ENCODE peak calls at places on chromosome 10, in five cellular contexts. K is Peyer's patch, I is cardiac muscle cell, P is neural progenitor cell, V is PC-9. F is an unnamed sample.

GRCh38 chr10:23368816-23369640 is 24.4 kb upstream of the C10orf67 start:
- DNase-seq in K (no peak), I (no peak), P (no peak), V (no peak), F (peak; percentile 69)

GRCh38 chr10:87541114-87541513 is 36.4 kb downstream of the MINPP1 start:
- DNase-seq in K (no peak), I (no peak), P (no peak), V (no peak), F (no peak)

GRCh38 chr10:13637894-13638293 is 51.1 kb downstream of the PRPF18 start:
- DNase-seq in K (no peak), I (no peak), P (no peak), V (no peak), F (no peak)

GRCh38 chr10:113187066-113187777 is 237.2 kb downstream of the TCF7L2 start:
- DNase-seq in K (no peak), I (peak; percentile 86), P (no peak), V (no peak), F (peak; percentile 12)

GRCh38 chr10:11874568-11875182 is 51.5 kb downstream of the PROSER2 start:
- DNase-seq in K (no peak), I (peak; percentile 92), P (peak; percentile 87), V (peak; percentile 77), F (peak; percentile 88)

GRCh38 chr10:103812004-103812403 is 43.4 kb downstream of the SH3PXD2A start:
- DNase-seq in K (no peak), I (no peak), P (no peak), V (no peak), F (no peak)

GRCh38 chr10:95474228-95475002 is 86.8 kb downstream of the SORBS1 start:
- DNase-seq in K (no peak), I (no peak), P (no peak), V (no peak), F (no peak)

GRCh38 chr10:37549054-37549453 is 308.4 kb downstream of the ZNF248 start:
- DNase-seq in K (no peak), I (no peak), P (no peak), V (no peak), F (no peak)

GRCh38 chr10:103933557-103934121 is 15.7 kb upstream of the STN1 start:
- DNase-seq in K (no peak), I (no peak), P (no peak), V (no peak), F (no peak)

GRCh38 chr10:91271886-91272285 is 51.4 kb downstream of the PCGF5 start:
- DNase-seq in K (no peak), I (no peak), P (no peak), V (no peak), F (no peak)

GRCh38 chr10:29608062-29608461 is 26.7 kb downstream of the SVIL start:
- DNase-seq in K (no peak), I (no peak), P (no peak), V (no peak), F (no peak)

GRCh38 chr10:2861632-2862210 is 205.6 kb upstream of the PFKP start:
- DNase-seq in K (no peak), I (peak; percentile 13), P (no peak), V (no peak), F (peak; percentile 47)

GRCh38 chr10:101056365-101057151 is 5.2 kb upstream of the KAZALD1 start:
- DNase-seq in K (no peak), I (no peak), P (no peak), V (no peak), F (no peak)

GRCh38 chr10:101052285-101052684 is 9.5 kb upstream of the KAZALD1 start:
- DNase-seq in K (no peak), I (no peak), P (no peak), V (peak; percentile 62), F (no peak)

GRCh38 chr10:101054351-101054750 is 7.4 kb upstream of the KAZALD1 start:
- DNase-seq in K (no peak), I (no peak), P (no peak), V (no peak), F (no peak)

GRCh38 chr10:101053516-101053915 is 8.3 kb upstream of the KAZALD1 start:
- DNase-seq in K (no peak), I (no peak), P (no peak), V (no peak), F (no peak)

GRCh38 chr10:101055416-101055815 is 6.4 kb upstream of the KAZALD1 start:
- DNase-seq in K (no peak), I (no peak), P (no peak), V (no peak), F (no peak)
- TF ChIP-seq CTCF in K (no peak), I (peak; percentile 9), P (peak; percentile 30), V (no peak), F (peak; percentile 41)

DNA sequence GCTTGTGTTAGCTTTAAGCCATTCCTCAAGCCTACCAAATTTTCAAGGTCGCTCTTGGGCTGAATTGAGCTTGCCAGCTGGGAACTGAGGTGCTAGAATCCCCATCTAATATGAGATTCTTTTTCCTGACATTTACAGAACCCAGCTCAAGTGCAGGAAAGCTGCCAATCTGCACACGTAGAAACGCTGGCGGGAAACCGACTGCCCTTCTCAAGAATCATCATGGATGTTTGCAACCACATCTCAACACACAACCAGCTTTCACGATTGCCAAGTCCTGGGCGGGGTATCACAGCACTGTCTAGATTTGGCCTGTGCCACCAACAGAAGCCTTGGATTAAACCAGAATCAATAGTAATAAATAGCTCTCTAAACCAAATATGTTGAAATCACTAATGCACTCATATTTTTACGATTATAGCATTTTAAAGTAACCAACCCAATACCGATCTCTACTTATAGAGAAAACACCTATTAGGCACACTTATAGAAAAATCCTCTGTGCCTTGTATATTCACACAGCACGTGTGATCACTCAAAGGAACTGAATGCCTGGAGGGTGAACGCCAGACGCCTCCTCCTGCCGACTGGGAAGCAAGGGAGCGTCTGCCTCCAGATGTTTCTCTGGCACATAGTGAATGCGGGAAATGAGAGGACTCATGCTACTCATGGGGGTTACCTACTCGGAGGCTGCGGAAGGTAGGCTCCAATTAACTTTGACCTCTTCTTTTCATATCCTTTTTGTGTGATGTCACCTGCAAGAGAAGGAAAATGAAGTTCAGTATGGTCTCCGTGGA is 203.5 kb downstream of the DIP2C start:
- DNase-seq in K (no peak), I (no peak), P (no peak), V (no peak), F (no peak)
- H3K4me3 ChIP-seq in K (no peak overlapping the region), I (no peak overlapping the region), P (no peak overlapping the region), V (no peak overlapping the region), F (no peak overlapping the region)

GRCh38 chr10:5607594-5607993 is 58.8 kb downstream of the ASB13 start:
- DNase-seq in K (no peak), I (no peak), P (no peak), V (no peak), F (no peak)
- H3K4me1 ChIP-seq in K (no peaks in the 10 kb centered on the region), I (peaks cover 7% of the 10 kb centered on the region), P (no peaks in the 10 kb centered on the region), V (peaks cover 46% of the 10 kb centered on the region), F (no peaks in the 10 kb centered on the region)

GRCh38 chr10:25683291-25683690 is 250.7 kb upstream of the MYO3A start:
- DNase-seq in K (no peak), I (no peak), P (no peak), V (no peak), F (no peak)

GRCh38 chr10:25678666-25679065 is 255.4 kb upstream of the MYO3A start:
- DNase-seq in K (no peak), I (no peak), P (no peak), V (no peak), F (no peak)

GRCh38 chr10:25678220-25678619 is 255.8 kb upstream of the MYO3A start:
- DNase-seq in K (no peak), I (no peak), P (no peak), V (no peak), F (no peak)

GRCh38 chr10:25682203-25682950 is 251.7 kb upstream of the MYO3A start:
- DNase-seq in K (no peak), I (peak; percentile 66), P (peak; percentile 50), V (no peak), F (peak; percentile 40)
- TF ChIP-seq CTCF in K (no peak), I (peak; percentile 98), P (peak; percentile 38), V (peak; percentile 40), F (peak; percentile 53)

GRCh38 chr10:133274751-133275682 is 1.7 kb downstream of the ADAM8 start:
- DNase-seq in K (peak; percentile 84), I (peak; percentile 44), P (no peak), V (peak; percentile 54), F (no peak)
- H3K4me3 ChIP-seq in K (peak overlapping the region; percentile 61), I (no peak overlapping the region), P (no peak overlapping the region), V (peak overlapping the region; percentile 58), F (no peak overlapping the region)

GRCh38 chr10:21724695-21725371 is 190.8 kb downstream of the MLLT10 start:
- DNase-seq in K (peak; percentile 64), I (peak; percentile 97), P (peak; percentile 60), V (peak; percentile 87), F (peak; percentile 99)

GRCh38 chr10:21726601-21727295 is 192.7 kb downstream of the MLLT10 start:
- DNase-seq in K (no peak), I (no peak), P (peak; percentile 37), V (no peak), F (peak; percentile 78)

GRCh38 chr10:21724020-21724589 is 190.1 kb downstream of the MLLT10 start:
- DNase-seq in K (no peak), I (no peak), P (no peak), V (no peak), F (peak; percentile 59)

GRCh38 chr10:21732067-21732772 is 198.2 kb downstream of the MLLT10 start:
- DNase-seq in K (no peak), I (peak; percentile 91), P (peak; percentile 92), V (no peak), F (peak; percentile 88)

DNA sequence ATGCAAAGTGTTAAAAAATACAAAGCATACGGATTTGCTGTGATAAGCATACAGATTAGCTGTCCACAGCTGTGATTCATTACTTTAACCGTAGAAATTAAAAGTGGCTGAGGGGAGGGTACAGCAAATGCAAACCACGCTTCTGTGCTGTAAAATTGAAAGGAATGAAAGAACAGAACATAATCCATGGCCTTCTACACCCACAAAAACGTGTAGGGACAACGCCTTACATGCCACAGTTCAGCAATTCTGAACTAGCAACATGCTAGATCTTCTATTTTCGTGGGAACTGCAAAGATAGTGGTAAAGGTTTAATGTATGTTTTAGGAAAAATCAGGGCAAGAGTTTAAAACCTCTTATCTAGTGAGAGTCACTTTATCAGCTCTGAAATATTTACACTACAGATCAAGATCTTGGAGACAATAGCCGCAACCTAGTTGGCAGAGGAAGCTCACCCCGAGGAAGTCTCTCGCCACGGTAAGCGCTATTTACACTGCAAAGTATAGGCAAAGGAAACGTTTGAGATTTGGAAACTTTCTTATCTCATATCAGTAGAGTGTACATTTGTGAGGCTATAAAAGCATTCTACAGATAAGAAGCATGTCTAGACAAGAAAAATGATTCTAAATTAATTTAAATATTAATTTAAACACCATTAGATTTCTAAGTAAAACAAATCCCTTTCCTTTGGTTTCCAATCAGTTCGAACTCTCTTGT is 193.6 kb downstream of the MLLT10 start:
- DNase-seq in K (no peak), I (no peak), P (no peak), V (no peak), F (peak; percentile 88)
- H3K4me1 ChIP-seq in K (no peaks in the 10 kb centered on the region), I (peaks cover 51% of the 10 kb centered on the region), P (peaks cover 60% of the 10 kb centered on the region), V (peaks cover 14% of the 10 kb centered on the region), F (peaks cover 96% of the 10 kb centered on the region)

DNA sequence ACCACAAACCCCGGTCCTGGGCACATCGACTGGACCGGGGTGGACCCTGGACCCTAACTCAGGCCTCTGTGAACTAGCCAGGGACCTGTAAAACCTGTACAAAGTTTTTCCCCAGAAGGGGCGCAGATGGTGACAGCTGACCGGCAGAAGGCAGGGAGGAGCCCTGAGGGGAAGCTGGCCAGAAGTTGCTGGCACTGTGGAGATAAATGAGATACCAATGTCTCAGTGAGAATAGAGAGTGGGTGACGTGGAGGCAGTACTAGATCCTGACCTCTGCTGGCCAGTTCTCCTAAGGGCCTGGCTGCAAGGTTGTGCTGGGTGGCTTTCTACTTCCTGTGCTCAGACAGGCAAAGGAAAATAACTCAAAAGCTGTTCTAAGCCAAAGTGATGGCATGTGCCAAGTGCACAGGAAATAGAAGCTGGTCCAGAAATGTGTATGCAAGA is 10.6 kb upstream of the TSPAN14 start:
- DNase-seq in K (no peak), I (no peak), P (no peak), V (no peak), F (no peak)
- TF ChIP-seq CTCF in K (no peak), I (peak; percentile 55), P (peak; percentile 43), V (peak; percentile 54), F (no peak)